ENCODE peak calls at places on chromosomes 4 and X, in nine cellular contexts. C, X, O, S, I, D, P, K and W are unnamed samples.

GRCh38 chr4:111398906-111399330 is 746.3 kb upstream of the FAM241A start:
- DNase-seq in C (no peak), X (no peak), O (no peak), S (no peak), I (peak; percentile 33), D (no peak), P (no peak), K (no peak), W (no peak)

GRCh38 chr4:116358633-116359222 is 726.6 kb downstream of the TRAM1L1 start:
- DNase-seq in C (no peak), X (no peak), O (peak; percentile 7), S (peak; percentile 0), I (peak; percentile 65), D (peak; percentile 77), P (peak; percentile 23), K (peak; percentile 90), W (no peak)

GRCh38 chrX:72271091-72271490 is 6.0 kb downstream of the RPS4X start:
- DNase-seq in C (no peak), X (no peak), O (no peak), S (no peak), I (no peak), D (no peak), P (no peak), K (no peak), W (no peak)

GRCh38 chr4:184980261-184980660 is 38.0 kb upstream of the HELT start:
- DNase-seq in C (no peak), X (no peak), O (no peak), S (no peak), I (no peak), D (no peak), P (no peak), K (no peak), W (no peak)

GRCh38 chrX:49995021-49995731 is 72.8 kb downstream of the CLCN5 start:
- DNase-seq in C (no peak), X (no peak), O (no peak), S (peak; percentile 39), I (peak; percentile 23), D (peak; percentile 16), P (peak; percentile 41), K (peak; percentile 31), W (no peak)

GRCh38 chr4:8260656-8261111 is 8.9 kb upstream of the HTRA3 start:
- DNase-seq in C (peak; percentile 33), X (no peak), O (peak; percentile 83), S (peak; percentile 90), I (peak; percentile 42), D (peak; percentile 47), P (no peak), K (peak; percentile 41), W (no peak)

GRCh38 chr4:6509587-6509986 is 37.2 kb upstream of the PPP2R2C start:
- DNase-seq in C (no peak), X (no peak), O (no peak), S (no peak), I (no peak), D (peak; percentile 6), P (no peak), K (no peak), W (no peak)

GRCh38 chrX:150693782-150694574 is 782 bp downstream of the MTMR1 start:
- DNase-seq in C (peak; percentile 87), X (peak; percentile 86), O (no peak), S (peak; percentile 61), I (peak; percentile 59), D (peak; percentile 95), P (no peak), K (peak; percentile 74), W (peak; percentile 66)

GRCh38 chrX:150762258-150762867 is 69.2 kb downstream of the MTMR1 start:
- DNase-seq in C (no peak), X (no peak), O (no peak), S (no peak), I (no peak), D (no peak), P (no peak), K (no peak), W (no peak)

GRCh38 chrX:2401590-2402360 is 99.0 kb downstream of the DHRSX start:
- DNase-seq in C (peak; percentile 71), X (no peak), O (no peak), S (peak; percentile 14), I (no peak), D (peak; percentile 97), P (peak; percentile 74), K (no peak), W (no peak)

GRCh38 chr4:126702747-126703146 is 930.0 kb upstream of the INTU start:
- DNase-seq in C (no peak), X (no peak), O (no peak), S (no peak), I (no peak), D (no peak), P (no peak), K (no peak), W (no peak)

GRCh38 chr4:8341691-8342090 is 72.1 kb downstream of the HTRA3 start:
- DNase-seq in C (peak; percentile 73), X (peak; percentile 56), O (no peak), S (no peak), I (no peak), D (no peak), P (no peak), K (no peak), W (no peak)

GRCh38 chr4:27186710-27187109 is 326.1 kb downstream of the STIM2 start:
- DNase-seq in C (no peak), X (no peak), O (no peak), S (no peak), I (no peak), D (no peak), P (no peak), K (no peak), W (no peak)

GRCh38 chr4:112817933-112818921 is 181.3 kb downstream of the LARP7 start:
- DNase-seq in C (peak; percentile 32), X (no peak), O (peak; percentile 56), S (peak; percentile 69), I (peak; percentile 77), D (peak; percentile 83), P (peak; percentile 88), K (peak; percentile 90), W (no peak)

GRCh38 chr4:122854860-122855259 is 28.2 kb downstream of the FGF2 start:
- DNase-seq in C (peak; percentile 82), X (no peak), O (no peak), S (no peak), I (no peak), D (peak; percentile 39), P (no peak), K (no peak), W (no peak)

GRCh38 chr4:146214238-146214637 is at the start of gene REELD1:
- DNase-seq in C (no peak), X (no peak), O (no peak), S (no peak), I (no peak), D (no peak), P (no peak), K (no peak), W (no peak)

GRCh38 chr4:186168750-186169149 is 22.6 kb upstream of the CYP4V2 start:
- DNase-seq in C (no peak), X (no peak), O (no peak), S (no peak), I (no peak), D (no peak), P (no peak), K (peak; percentile 0), W (no peak)

GRCh38 chr4:75733369-75733768 is 9.0 kb downstream of the USO1 start:
- DNase-seq in C (no peak), X (no peak), O (no peak), S (no peak), I (no peak), D (no peak), P (no peak), K (no peak), W (no peak)

GRCh38 chr4:123398803-123399637 is 2.4 kb downstream of the SPRY1 start:
- DNase-seq in C (peak; percentile 58), X (peak; percentile 87), O (no peak), S (no peak), I (peak; percentile 71), D (peak; percentile 77), P (no peak), K (peak; percentile 63), W (peak; percentile 39)

GRCh38 chr4:150315175-150315574 is 236.9 kb downstream of the DCLK2 start:
- DNase-seq in C (no peak), X (no peak), O (no peak), S (no peak), I (no peak), D (no peak), P (no peak), K (peak; percentile 74), W (no peak)

GRCh38 chrX:27918799-27919198 is 62.5 kb downstream of the DCAF8L1 start:
- DNase-seq in C (no peak), X (no peak), O (no peak), S (no peak), I (peak; percentile 3), D (peak; percentile 6), P (no peak), K (peak; percentile 2), W (no peak)

GRCh38 chr4:36979494-36979893 is 265.0 kb upstream of the NWD2 start:
- DNase-seq in C (no peak), X (no peak), O (no peak), S (no peak), I (no peak), D (no peak), P (no peak), K (no peak), W (no peak)

GRCh38 chr4:87042221-87042620 is 107.4 kb downstream of the AFF1 start:
- DNase-seq in C (no peak), X (no peak), O (no peak), S (no peak), I (no peak), D (no peak), P (no peak), K (no peak), W (no peak)

GRCh38 chr4:159398236-159398638 is 295.4 kb downstream of the RAPGEF2 start:
- DNase-seq in C (no peak), X (no peak), O (no peak), S (no peak), I (no peak), D (no peak), P (no peak), K (no peak), W (no peak)
- TF ChIP-seq CTCF in C (no peak), X (no peak), O (no peak), S (no peak), I (no peak), D (no peak), P (no peak), K (no peak), W (no peak)

GRCh38 chrX:108396986-108397385 is 41.2 kb downstream of the COL4A6 start:
- DNase-seq in C (no peak), X (no peak), O (no peak), S (no peak), I (no peak), D (no peak), P (no peak), K (no peak), W (no peak)
- H3K27me3 ChIP-seq in C (no peaks in the 10 kb centered on the region), X (no peaks in the 10 kb centered on the region), O (no peaks in the 10 kb centered on the region), S (no peaks in the 10 kb centered on the region), I (no peaks in the 10 kb centered on the region), D (no peaks in the 10 kb centered on the region), P (no peaks in the 10 kb centered on the region), K (no peaks in the 10 kb centered on the region), W (no peaks in the 10 kb centered on the region)

GRCh38 chr4:98728871-98729270 is 70.5 kb upstream of the TSPAN5 start:
- DNase-seq in C (no peak), X (no peak), O (no peak), S (no peak), I (no peak), D (no peak), P (no peak), K (no peak), W (no peak)
- TF ChIP-seq CTCF in C (no peak), X (no peak), O (no peak), S (no peak), I (no peak), D (no peak), P (no peak), K (no peak), W (no peak)

GRCh38 chr4:54228064-54228527 is 997 bp upstream of the PDGFRA start:
- DNase-seq in C (peak; percentile 59), X (peak; percentile 83), O (peak; percentile 68), S (no peak), I (peak; percentile 92), D (peak; percentile 65), P (no peak), K (peak; percentile 92), W (no peak)
- H3K27me3 ChIP-seq in C (no peaks in the 10 kb centered on the region), X (peaks cover 85% of the 10 kb centered on the region), O (no peaks in the 10 kb centered on the region), S (no peaks in the 10 kb centered on the region), I (no peaks in the 10 kb centered on the region), D (peaks cover 24% of the 10 kb centered on the region), P (peaks cover 82% of the 10 kb centered on the region), K (peaks cover 97% of the 10 kb centered on the region), W (peaks cover 90% of the 10 kb centered on the region)